ENCODE peak calls at places on chromosomes 13 and 19, in seven cellular contexts. K, R, L, T, O, V and W are unnamed samples.

GRCh38 chr13:20470136-20470535 is 55.5 kb downstream of the CRYL1 start:
- DNase-seq in V (no peak), K (no peak), O (no peak), R (no peak), T (no peak), L (no peak), W (no peak)

GRCh38 chr13:97224544-97225324 is 2.6 kb downstream of the MBNL2 start:
- DNase-seq in V (no peak), T (no peak), L (peak; percentile 51), R (peak; percentile 71), K (no peak), O (peak; percentile 81), W (no peak)

GRCh38 chr19:8404391-8405151 is 8.5 kb upstream of the MARCHF2 start:
- DNase-seq in T (no peak), K (no peak), R (no peak), O (no peak), V (no peak), L (no peak), W (no peak)

GRCh38 chr19:35039881-35040456 is 1.6 kb upstream of the HPN start:
- DNase-seq in T (no peak), L (no peak), V (no peak), O (no peak), K (no peak), R (no peak), W (no peak)

GRCh38 chr13:25085125-25085742 is 10.7 kb upstream of the PABPC3 start:
- DNase-seq in O (peak; percentile 70), V (peak; percentile 8), L (peak; percentile 37), T (peak; percentile 35), R (peak; percentile 63), K (no peak), W (peak; percentile 74)

GRCh38 chr13:25109341-25109740 is 13.4 kb downstream of the PABPC3 start:
- DNase-seq in V (no peak), T (no peak), L (peak; percentile 12), O (no peak), K (no peak), R (no peak), W (no peak)

GRCh38 chr19:55443824-55444719 is 972 bp upstream of the SHISA7 start:
- DNase-seq in O (no peak), L (no peak), K (no peak), V (no peak), R (no peak), T (no peak), W (no peak)

GRCh38 chr19:15508035-15508710 is at the start of gene CYP4F22:
- DNase-seq in T (no peak), L (no peak), O (no peak), V (no peak), K (no peak), R (no peak), W (peak; percentile 68)

GRCh38 chr19:13986348-13986904 is 19.7 kb downstream of the RFX1 start:
- DNase-seq in T (peak; percentile 84), K (peak; percentile 68), L (no peak), R (no peak), O (peak; percentile 93), V (peak; percentile 99), W (peak; percentile 92)

GRCh38 chr19:44142014-44142523 is 715 bp downstream of the ZNF234 start:
- DNase-seq in K (no peak), R (peak; percentile 3), L (peak; percentile 44), V (no peak), T (no peak), O (no peak), W (peak; percentile 48)

GRCh38 chr19:4447327-4448146 is 10.1 kb downstream of the UBXN6 start:
- DNase-seq in L (no peak), O (no peak), V (no peak), T (no peak), K (no peak), R (no peak), W (peak; percentile 50)

GRCh38 chr19:13621413-13621812 is 115.1 kb upstream of the CACNA1A start:
- DNase-seq in T (peak; percentile 89), L (peak; percentile 96), V (peak; percentile 11), R (peak; percentile 99), K (peak; percentile 80), O (peak; percentile 89), W (peak; percentile 90)

GRCh38 chr19:12828494-12828893 is 5.9 kb downstream of the RTBDN start:
- DNase-seq in O (peak; percentile 63), K (no peak), L (no peak), R (peak; percentile 49), T (no peak), V (peak; percentile 85), W (peak; percentile 93)

GRCh38 chr19:53947624-53948023 is 15.1 kb upstream of the CACNG8 start:
- DNase-seq in R (peak; percentile 23), V (no peak), T (peak; percentile 64), K (no peak), L (no peak), O (peak; percentile 88), W (peak; percentile 81)

GRCh38 chr19:42494321-42494720 is 34.0 kb downstream of the CEACAM1 start:
- DNase-seq in L (no peak), K (no peak), R (no peak), V (no peak), T (no peak), O (no peak), W (no peak)

GRCh38 chr19:42121666-42122069 is 10.6 kb downstream of the POU2F2 start:
- DNase-seq in O (peak; percentile 49), R (peak; percentile 71), L (peak; percentile 83), K (no peak), T (no peak), V (peak; percentile 35), W (peak; percentile 66)

GRCh38 chr13:21556051-21556450 is 47.9 kb downstream of the MICU2 start:
- DNase-seq in L (no peak), K (no peak), T (no peak), O (no peak), R (no peak), V (no peak), W (no peak)

GRCh38 chr13:113291997-113292862 is 4.8 kb upstream of the LAMP1 start:
- DNase-seq in V (no peak), L (peak; percentile 22), K (no peak), O (no peak), R (peak; percentile 29), T (no peak), W (peak; percentile 68)

DNA sequence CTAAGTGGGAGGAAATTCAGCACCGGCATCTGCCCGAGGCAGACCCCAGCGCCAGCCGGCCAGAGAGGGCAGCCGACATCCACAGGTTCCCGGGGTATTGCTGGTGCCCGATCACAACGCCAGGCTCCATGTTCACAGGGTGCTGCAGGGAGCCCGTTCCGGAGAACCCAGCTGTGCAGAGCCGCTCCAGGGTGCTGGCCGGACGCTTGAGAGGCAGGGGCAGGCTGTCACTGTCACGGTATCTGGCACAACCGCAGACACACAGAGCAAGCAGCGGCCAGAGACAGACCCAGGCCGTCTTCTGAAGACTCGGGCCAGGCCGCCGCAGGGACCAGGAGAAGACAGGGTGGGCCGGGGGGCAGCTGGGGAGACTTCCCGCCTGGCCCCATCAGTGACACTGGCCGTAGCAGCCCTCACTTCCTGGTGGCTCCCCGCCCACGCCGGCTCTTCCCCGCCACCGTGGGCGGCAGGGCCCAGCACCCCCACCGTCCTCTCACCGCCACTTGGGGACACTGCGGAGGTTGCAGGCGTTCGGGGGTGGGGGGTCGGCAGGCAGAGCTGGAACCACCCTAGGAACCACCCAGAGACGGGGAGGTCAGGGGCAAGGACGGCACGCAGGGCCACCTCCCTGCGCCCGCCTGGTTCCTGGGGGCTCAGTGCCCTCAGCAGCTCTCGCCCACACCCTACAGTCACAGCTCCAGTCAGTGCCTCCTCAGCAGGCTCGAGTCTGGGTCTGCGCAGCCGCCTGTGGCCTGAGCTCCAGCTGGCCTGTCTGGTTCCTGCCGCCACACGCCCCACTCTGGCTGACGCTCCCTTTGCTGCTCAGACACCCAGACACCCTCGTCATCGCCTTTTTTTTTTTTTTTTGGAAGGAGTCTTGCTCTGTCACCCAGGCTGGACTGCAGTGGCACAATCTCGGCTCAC is 3.8 kb downstream of the RNF126 start:
- DNase-seq in K (no peak), R (no peak), T (no peak), V (no peak), L (peak; percentile 67), O (no peak), W (no peak)
- H3K4me1 ChIP-seq in K (peaks cover 4% of the 10 kb centered on the region), R (peaks cover 16% of the 10 kb centered on the region), T (peaks cover 44% of the 10 kb centered on the region), V (peaks cover 48% of the 10 kb centered on the region), L (peaks cover 4% of the 10 kb centered on the region), O (peaks cover 2% of the 10 kb centered on the region), W (no peaks in the 10 kb centered on the region)

GRCh38 chr13:23322353-23323336 is 110.9 kb downstream of the SACS start:
- DNase-seq in O (no peak), K (no peak), L (peak; percentile 20), T (no peak), R (peak; percentile 59), V (no peak), W (no peak)
- H3K4me3 ChIP-seq in O (no peak overlapping the region), K (no peak overlapping the region), L (no peak overlapping the region), T (no peak overlapping the region), R (peak overlapping the region; percentile 59), V (no peak overlapping the region), W (no peak overlapping the region)

DNA sequence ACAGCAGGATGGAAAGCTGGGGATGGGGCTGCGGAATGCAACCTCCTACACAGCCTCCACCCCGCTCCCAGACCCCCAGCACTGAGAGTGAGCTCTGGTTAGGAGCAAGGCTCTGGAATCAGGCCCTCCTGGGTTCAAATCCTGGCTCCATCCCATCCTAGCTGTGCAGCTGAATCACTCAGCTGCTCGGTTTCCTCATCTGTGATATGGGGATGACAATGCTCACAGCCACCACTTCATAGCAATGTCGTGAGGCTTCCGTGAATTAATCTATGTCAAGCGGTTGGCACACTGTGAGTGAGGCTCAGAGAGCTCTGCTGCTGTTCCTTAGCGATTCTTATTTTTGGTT is 538 bp downstream of the ACP7 start:
- DNase-seq in K (no peak), R (peak; percentile 14), O (no peak), V (no peak), T (no peak), L (no peak), W (no peak)
- H3K9ac ChIP-seq in K (no peak overlapping the region), R (peak overlapping the region; percentile 61), O (no peak overlapping the region), V (no peak overlapping the region), T (no peak overlapping the region), L (no peak overlapping the region), W (no peak overlapping the region)

GRCh38 chr13:75372517-75372916 is 109.5 kb downstream of the TBC1D4 start:
- DNase-seq in R (peak; percentile 64), T (peak; percentile 11), K (no peak), L (no peak), V (peak; percentile 7), O (peak; percentile 58), W (no peak)

GRCh38 chr13:75373988-75374387 is 108.0 kb downstream of the TBC1D4 start:
- DNase-seq in O (no peak), T (no peak), R (no peak), K (no peak), V (no peak), L (no peak), W (no peak)

GRCh38 chr13:75372923-75373841 is 108.8 kb downstream of the TBC1D4 start:
- DNase-seq in K (no peak), L (no peak), T (no peak), R (no peak), O (no peak), V (no peak), W (no peak)

GRCh38 chr13:75369986-75370385 is 112.0 kb downstream of the TBC1D4 start:
- DNase-seq in O (no peak), R (no peak), L (no peak), T (no peak), K (no peak), V (no peak), W (no peak)

DNA sequence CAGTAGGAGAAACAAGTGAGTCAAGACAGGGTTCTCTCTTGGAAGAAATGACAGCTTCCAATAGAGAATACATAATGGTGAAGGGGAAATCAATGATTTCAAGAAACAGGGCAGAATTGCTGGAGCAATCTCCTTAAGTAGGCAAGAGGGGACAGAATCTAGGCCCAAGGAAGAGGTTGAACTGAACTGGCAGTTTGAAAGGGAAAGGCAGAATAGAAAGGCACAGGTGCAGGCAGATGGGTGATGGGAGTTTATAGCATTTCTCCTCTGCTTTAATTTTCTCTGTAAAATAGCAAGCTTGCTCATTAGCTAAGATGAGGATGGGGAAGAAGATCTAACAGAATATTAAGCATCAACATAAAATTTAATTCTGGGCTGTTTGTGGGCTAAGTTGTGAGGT is 110.7 kb downstream of the TBC1D4 start:
- DNase-seq in K (no peak), O (no peak), V (no peak), T (no peak), L (no peak), R (no peak), W (no peak)
- H3K4me1 ChIP-seq in K (no peaks in the 10 kb centered on the region), O (no peaks in the 10 kb centered on the region), V (no peaks in the 10 kb centered on the region), T (no peaks in the 10 kb centered on the region), L (peaks cover 2% of the 10 kb centered on the region), R (peaks cover 25% of the 10 kb centered on the region), W (no peaks in the 10 kb centered on the region)